ENCODE peak calls at places on chromosomes 11 and 22, in seven cellular contexts. One of them, this sample, is unnamed.

GRCh38 chr11:117562111-117562510 is 234.5 kb downstream of the CEP164 start:
- DNase-seq in suprapubic skin: no peak
- DNase-seq in lower leg skin: no peak
- DNase-seq in WTC11: no peak
- DNase-seq in cardiac muscle cell: no peak
- DNase-seq in breast epithelium: no peak
- DNase-seq in heart right ventricle: no peak
- DNase-seq in this sample: no peak

GRCh38 chr22:20658433-20659222 is 115.3 kb upstream of the SERPIND1 start:
- DNase-seq in suprapubic skin: no peak
- DNase-seq in lower leg skin: no peak
- DNase-seq in WTC11: no peak
- DNase-seq in cardiac muscle cell: no peak
- DNase-seq in breast epithelium: no peak
- DNase-seq in heart right ventricle: no peak
- DNase-seq in this sample: no peak

GRCh38 chr11:1970956-1971355 is 23.8 kb downstream of the MRPL23 start:
- DNase-seq in suprapubic skin: peak
- DNase-seq in lower leg skin: peak
- DNase-seq in WTC11: peak
- DNase-seq in cardiac muscle cell: no peak
- DNase-seq in breast epithelium: no peak
- DNase-seq in heart right ventricle: no peak
- DNase-seq in this sample: no peak

GRCh38 chr11:83862691-83863090 is 576.5 kb upstream of the CCDC90B start:
- DNase-seq in suprapubic skin: no peak
- DNase-seq in lower leg skin: no peak
- DNase-seq in WTC11: no peak
- DNase-seq in cardiac muscle cell: no peak
- DNase-seq in breast epithelium: no peak
- DNase-seq in heart right ventricle: peak
- DNase-seq in this sample: no peak

GRCh38 chr11:67373916-67374570 is 645 bp upstream of the CLCF1 start:
- DNase-seq in suprapubic skin: peak
- DNase-seq in lower leg skin: peak
- DNase-seq in WTC11: peak
- DNase-seq in cardiac muscle cell: peak
- DNase-seq in breast epithelium: peak
- DNase-seq in heart right ventricle: peak
- DNase-seq in this sample: no peak

GRCh38 chr11:82858556-82859091 is 41.6 kb downstream of the PRCP start:
- DNase-seq in suprapubic skin: no peak
- DNase-seq in lower leg skin: no peak
- DNase-seq in WTC11: no peak
- DNase-seq in cardiac muscle cell: no peak
- DNase-seq in breast epithelium: no peak
- DNase-seq in heart right ventricle: no peak
- DNase-seq in this sample: no peak

GRCh38 chr11:69797156-69797555 is 22.0 kb upstream of the FGF4 start:
- DNase-seq in suprapubic skin: no peak
- DNase-seq in lower leg skin: no peak
- DNase-seq in WTC11: peak
- DNase-seq in cardiac muscle cell: no peak
- DNase-seq in breast epithelium: no peak
- DNase-seq in heart right ventricle: no peak
- DNase-seq in this sample: no peak

GRCh38 chr11:22633354-22633902 is 7.8 kb upstream of the FANCF start:
- DNase-seq in suprapubic skin: no peak
- DNase-seq in lower leg skin: no peak
- DNase-seq in WTC11: no peak
- DNase-seq in cardiac muscle cell: no peak
- DNase-seq in breast epithelium: no peak
- DNase-seq in heart right ventricle: no peak
- DNase-seq in this sample: no peak

GRCh38 chr22:41524809-41525449 is 19.3 kb downstream of the POLR3H start:
- DNase-seq in suprapubic skin: peak
- DNase-seq in lower leg skin: no peak
- DNase-seq in WTC11: peak
- DNase-seq in cardiac muscle cell: no peak
- DNase-seq in breast epithelium: no peak
- DNase-seq in heart right ventricle: no peak
- DNase-seq in this sample: no peak

GRCh38 chr22:46996595-46997310 is 234.3 kb downstream of the TBC1D22A start:
- DNase-seq in suprapubic skin: no peak
- DNase-seq in lower leg skin: peak
- DNase-seq in WTC11: no peak
- DNase-seq in cardiac muscle cell: no peak
- DNase-seq in breast epithelium: no peak
- DNase-seq in heart right ventricle: no peak
- DNase-seq in this sample: no peak

GRCh38 chr22:38318792-38319773 is 1.9 kb upstream of the CSNK1E start:
- DNase-seq in suprapubic skin: no peak
- DNase-seq in lower leg skin: no peak
- DNase-seq in WTC11: peak
- DNase-seq in cardiac muscle cell: no peak
- DNase-seq in breast epithelium: no peak
- DNase-seq in heart right ventricle: no peak
- DNase-seq in this sample: no peak

GRCh38 chr11:69470301-69470700 is 11.2 kb upstream of the LINC01488 start:
- DNase-seq in suprapubic skin: no peak
- DNase-seq in lower leg skin: no peak
- DNase-seq in WTC11: no peak
- DNase-seq in cardiac muscle cell: no peak
- DNase-seq in breast epithelium: no peak
- DNase-seq in heart right ventricle: no peak
- DNase-seq in this sample: no peak

GRCh38 chr22:26485991-26486390 is 2.3 kb downstream of the SRRD start:
- DNase-seq in suprapubic skin: no peak
- DNase-seq in lower leg skin: no peak
- DNase-seq in WTC11: no peak
- DNase-seq in cardiac muscle cell: no peak
- DNase-seq in breast epithelium: no peak
- DNase-seq in heart right ventricle: no peak
- DNase-seq in this sample: no peak

GRCh38 chr11:19447150-19447566 is 206.4 kb upstream of the E2F8 start:
- DNase-seq in suprapubic skin: no peak
- DNase-seq in lower leg skin: no peak
- DNase-seq in WTC11: no peak
- DNase-seq in cardiac muscle cell: no peak
- DNase-seq in breast epithelium: no peak
- DNase-seq in heart right ventricle: no peak
- DNase-seq in this sample: no peak

GRCh38 chr11:59429924-59430516 is 3.8 kb upstream of the OR5A2 start:
- DNase-seq in suprapubic skin: no peak
- DNase-seq in lower leg skin: no peak
- DNase-seq in WTC11: peak
- DNase-seq in cardiac muscle cell: peak
- DNase-seq in breast epithelium: no peak
- DNase-seq in heart right ventricle: peak
- DNase-seq in this sample: no peak

GRCh38 chr11:110759972-110760381 is 47.7 kb upstream of the ARHGAP20 start:
- DNase-seq in suprapubic skin: no peak
- DNase-seq in lower leg skin: no peak
- DNase-seq in WTC11: no peak
- DNase-seq in cardiac muscle cell: no peak
- DNase-seq in breast epithelium: no peak
- DNase-seq in heart right ventricle: no peak
- DNase-seq in this sample: no peak

GRCh38 chr11:82790723-82791487 is 57.2 kb upstream of the FAM181B start:
- DNase-seq in suprapubic skin: no peak
- DNase-seq in lower leg skin: no peak
- DNase-seq in WTC11: no peak
- DNase-seq in cardiac muscle cell: peak
- DNase-seq in breast epithelium: no peak
- DNase-seq in heart right ventricle: peak
- DNase-seq in this sample: no peak

GRCh38 chr22:38940985-38941384 is 16.4 kb upstream of the APOBEC3A start:
- DNase-seq in suprapubic skin: no peak
- DNase-seq in lower leg skin: no peak
- DNase-seq in WTC11: no peak
- DNase-seq in cardiac muscle cell: no peak
- DNase-seq in breast epithelium: no peak
- DNase-seq in heart right ventricle: no peak
- DNase-seq in this sample: no peak

GRCh38 chr11:23079382-23079813 is 219.1 kb upstream of the CCDC179 start:
- DNase-seq in suprapubic skin: no peak
- DNase-seq in lower leg skin: no peak
- DNase-seq in WTC11: no peak
- DNase-seq in cardiac muscle cell: no peak
- DNase-seq in breast epithelium: no peak
- DNase-seq in heart right ventricle: no peak
- DNase-seq in this sample: no peak

DNA sequence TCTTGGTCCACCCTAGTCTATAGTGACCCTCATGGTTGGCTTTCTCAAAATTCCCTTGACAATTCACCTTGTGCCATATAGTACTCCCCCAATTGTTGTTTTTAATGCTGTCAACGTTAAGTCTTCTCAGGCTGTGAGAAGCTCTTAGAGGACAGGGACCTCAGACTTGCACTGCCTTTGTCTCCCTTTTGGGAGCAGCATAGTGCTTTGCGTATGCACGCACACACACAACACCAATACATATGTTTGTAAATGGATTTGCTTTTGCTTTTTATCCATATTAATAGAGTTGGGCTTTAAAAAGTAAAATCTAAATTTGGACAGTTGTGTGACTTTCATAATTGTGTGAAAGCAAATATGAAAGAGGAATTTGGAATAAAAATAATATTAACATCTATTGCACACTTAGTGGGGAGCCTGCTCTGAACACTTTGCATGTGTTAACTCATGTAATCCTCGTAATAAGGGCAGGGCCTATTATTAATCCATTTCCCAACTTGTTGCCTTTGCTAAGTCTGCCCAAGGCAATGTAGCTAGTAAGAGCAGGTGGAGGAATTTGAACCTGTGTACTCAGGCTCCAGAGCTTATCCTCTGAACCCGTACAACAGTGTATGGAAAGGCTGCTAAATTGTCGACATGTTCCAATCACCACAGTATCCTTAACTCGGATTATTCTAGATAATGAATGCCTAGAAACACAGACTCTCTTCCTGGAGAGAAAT is 257.7 kb upstream of the NARS2 start:
- DNase-seq in suprapubic skin: no peak
- DNase-seq in lower leg skin: no peak
- DNase-seq in WTC11: no peak
- DNase-seq in cardiac muscle cell: no peak
- DNase-seq in breast epithelium: no peak
- DNase-seq in heart right ventricle: no peak
- DNase-seq in this sample: no peak
- TF ChIP-seq CTCF in suprapubic skin: no peak
- TF ChIP-seq CTCF in lower leg skin: no peak
- TF ChIP-seq CTCF in WTC11: no peak
- TF ChIP-seq CTCF in cardiac muscle cell: peak
- TF ChIP-seq CTCF in breast epithelium: no peak
- TF ChIP-seq CTCF in heart right ventricle: no peak
- TF ChIP-seq CTCF in this sample: no peak

DNA sequence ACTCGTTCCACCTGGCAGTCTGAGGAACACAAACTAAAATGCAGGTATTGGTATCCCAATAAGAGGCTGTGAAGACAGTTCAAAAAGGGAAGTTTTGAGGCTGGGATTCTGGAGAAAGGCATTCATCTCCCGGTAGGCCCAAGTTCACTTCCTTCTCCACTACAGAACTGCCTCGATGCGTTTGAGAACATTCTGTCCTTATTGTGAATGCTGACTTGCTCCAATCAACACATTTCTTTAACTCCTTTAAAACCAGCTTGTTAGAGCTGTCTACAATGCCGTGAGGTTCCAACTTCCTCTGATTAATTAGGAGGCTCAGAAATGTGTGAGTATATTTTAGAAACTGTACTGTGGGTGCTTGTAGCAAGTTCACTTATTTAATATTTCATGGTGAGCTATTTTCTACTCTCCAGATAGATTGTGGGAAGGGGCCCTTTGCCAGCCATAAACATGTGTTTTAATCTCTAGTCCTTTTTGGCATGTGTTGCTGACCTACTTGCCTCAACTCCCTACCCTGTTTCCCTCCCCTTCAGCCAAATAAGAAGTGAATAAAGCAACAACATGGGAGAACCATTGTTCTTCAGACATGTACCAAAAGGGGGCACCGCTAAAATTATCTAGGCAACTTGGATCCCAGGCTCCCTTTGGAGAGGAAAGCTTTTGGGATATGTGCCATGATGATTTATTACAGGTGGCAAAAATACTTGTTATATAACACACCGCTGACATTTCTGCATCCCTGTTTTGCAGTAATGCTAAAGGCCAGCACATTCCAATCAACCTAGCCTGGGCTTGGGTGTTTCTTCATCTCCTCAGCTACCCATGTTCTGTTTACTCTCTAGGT is 245.6 kb downstream of the BLID start:
- DNase-seq in suprapubic skin: no peak
- DNase-seq in lower leg skin: no peak
- DNase-seq in WTC11: no peak
- DNase-seq in cardiac muscle cell: peak
- DNase-seq in breast epithelium: no peak
- DNase-seq in heart right ventricle: no peak
- DNase-seq in this sample: no peak
- TF ChIP-seq CTCF in suprapubic skin: no peak
- TF ChIP-seq CTCF in lower leg skin: no peak
- TF ChIP-seq CTCF in WTC11: no peak
- TF ChIP-seq CTCF in cardiac muscle cell: peak
- TF ChIP-seq CTCF in breast epithelium: no peak
- TF ChIP-seq CTCF in heart right ventricle: peak
- TF ChIP-seq CTCF in this sample: peak

GRCh38 chr11:87501388-87501787 is 463.7 kb downstream of the TMEM135 start:
- DNase-seq in suprapubic skin: no peak
- DNase-seq in lower leg skin: no peak
- DNase-seq in WTC11: no peak
- DNase-seq in cardiac muscle cell: no peak
- DNase-seq in breast epithelium: no peak
- DNase-seq in heart right ventricle: no peak
- DNase-seq in this sample: no peak
- TF ChIP-seq CTCF in suprapubic skin: no peak
- TF ChIP-seq CTCF in lower leg skin: no peak
- TF ChIP-seq CTCF in WTC11: no peak
- TF ChIP-seq CTCF in cardiac muscle cell: no peak
- TF ChIP-seq CTCF in breast epithelium: no peak
- TF ChIP-seq CTCF in heart right ventricle: no peak
- TF ChIP-seq CTCF in this sample: no peak

GRCh38 chr11:75814369-75814685 is 683 bp upstream of the UVRAG start:
- DNase-seq in suprapubic skin: no peak
- DNase-seq in lower leg skin: no peak
- DNase-seq in WTC11: no peak
- DNase-seq in cardiac muscle cell: no peak
- DNase-seq in breast epithelium: no peak
- DNase-seq in heart right ventricle: no peak
- DNase-seq in this sample: no peak

GRCh38 chr11:75812542-75813040 is 2.4 kb upstream of the UVRAG start:
- DNase-seq in suprapubic skin: no peak
- DNase-seq in lower leg skin: no peak
- DNase-seq in WTC11: no peak
- DNase-seq in cardiac muscle cell: peak
- DNase-seq in breast epithelium: no peak
- DNase-seq in heart right ventricle: no peak
- DNase-seq in this sample: no peak

GRCh38 chr11:75813622-75814039 is 1.4 kb upstream of the UVRAG start:
- DNase-seq in suprapubic skin: no peak
- DNase-seq in lower leg skin: no peak
- DNase-seq in WTC11: no peak
- DNase-seq in cardiac muscle cell: no peak
- DNase-seq in breast epithelium: no peak
- DNase-seq in heart right ventricle: no peak
- DNase-seq in this sample: no peak

GRCh38 chr11:75811485-75811884 is 3.5 kb upstream of the UVRAG start:
- DNase-seq in suprapubic skin: no peak
- DNase-seq in lower leg skin: no peak
- DNase-seq in WTC11: no peak
- DNase-seq in cardiac muscle cell: no peak
- DNase-seq in breast epithelium: no peak
- DNase-seq in heart right ventricle: no peak
- DNase-seq in this sample: no peak

GRCh38 chr11:75813126-75813525 is 1.9 kb upstream of the UVRAG start:
- DNase-seq in suprapubic skin: no peak
- DNase-seq in lower leg skin: no peak
- DNase-seq in WTC11: no peak
- DNase-seq in cardiac muscle cell: no peak
- DNase-seq in breast epithelium: peak
- DNase-seq in heart right ventricle: no peak
- DNase-seq in this sample: no peak
- TF ChIP-seq CTCF in suprapubic skin: no peak
- TF ChIP-seq CTCF in lower leg skin: no peak
- TF ChIP-seq CTCF in WTC11: no peak
- TF ChIP-seq CTCF in cardiac muscle cell: no peak
- TF ChIP-seq CTCF in breast epithelium: no peak
- TF ChIP-seq CTCF in heart right ventricle: no peak
- TF ChIP-seq CTCF in this sample: no peak

This sample was measured in mesothelial cell of epicardium.